ENCODE peak calls at places on chromosomes 11 and 22, in six cellular contexts. Y is GM23338, F is H1, O is GM12878, U is HepG2, Q is K562. G is an unnamed sample.

GRCh38 chr11:113894421-113894996 is 10.1 kb upstream of the HTR3B start:
- DNase-seq in Y (no peak), F (no peak), O (no peak), U (no peak), Q (no peak), G (no peak)

GRCh38 chr11:93689166-93689734 is 27.8 kb downstream of the CEP295 start:
- DNase-seq in Y (no peak), F (no peak), O (no peak), U (no peak), Q (no peak), G (no peak)

GRCh38 chr11:110251837-110252236 is 44.6 kb downstream of the RDX start:
- DNase-seq in Y (no peak), F (no peak), O (no peak), U (no peak), Q (no peak), G (no peak)

GRCh38 chr22:26535499-26535898 is 23.2 kb upstream of the TFIP11 start:
- DNase-seq in Y (no peak), F (no peak), O (no peak), U (no peak), Q (no peak), G (no peak)

GRCh38 chr22:49659281-49659923 is 168.3 kb downstream of the BRD1 start:
- DNase-seq in Y (no peak), F (no peak), O (no peak), U (no peak), Q (no peak), G (no peak)

GRCh38 chr11:125078516-125079140 is 15.5 kb downstream of the SLC37A2 start:
- DNase-seq in Y (no peak), F (no peak), O (no peak), U (no peak), Q (no peak), G (no peak)

GRCh38 chr11:19889531-19889930 is 176.9 kb downstream of the NAV2 start:
- DNase-seq in Y (no peak), F (no peak), O (no peak), U (no peak), Q (no peak), G (no peak)

GRCh38 chr11:123806249-123806648 is at the start of gene OR6M1:
- DNase-seq in Y (no peak), F (no peak), O (no peak), U (no peak), Q (no peak), G (no peak)

GRCh38 chr11:94007426-94007825 is 13.7 kb upstream of the HEPHL1 start:
- DNase-seq in Y (no peak), F (no peak), O (no peak), U (no peak), Q (no peak), G (no peak)

GRCh38 chr11:44066732-44067131 is 662 bp downstream of the ACCS start:
- DNase-seq in Y (no peak), F (no peak), O (no peak), U (no peak), Q (peak; percentile 30), G (no peak)

GRCh38 chr22:21621891-21622623 is 7.8 kb downstream of the YDJC start:
- DNase-seq in Y (no peak), F (no peak), O (no peak), U (no peak), Q (no peak), G (no peak)

GRCh38 chr11:121479839-121480238 is 27.1 kb upstream of the SORL1-AS1 start:
- DNase-seq in Y (no peak), F (no peak), O (no peak), U (no peak), Q (no peak), G (peak; percentile 39)

GRCh38 chr11:84969103-84969502 is 658.0 kb downstream of the DLG2 start:
- DNase-seq in Y (no peak), F (no peak), O (no peak), U (no peak), Q (no peak), G (no peak)

GRCh38 chr11:40384991-40385390 is 1074.5 kb downstream of the LRRC4C start:
- DNase-seq in Y (no peak), F (no peak), O (no peak), U (no peak), Q (no peak), G (no peak)

GRCh38 chr22:48736593-48737460 is 1090.8 kb downstream of the BRD1 start:
- DNase-seq in Y (no peak), F (no peak), O (no peak), U (no peak), Q (no peak), G (no peak)

GRCh38 chr11:67268684-67269268 is 2.5 kb downstream of the GRK2 start:
- DNase-seq in Y (no peak), F (no peak), O (no peak), U (no peak), Q (no peak), G (no peak)

GRCh38 chr11:2898366-2899079 is 12.9 kb upstream of the CDKN1C start:
- DNase-seq in Y (no peak), F (no peak), O (no peak), U (peak; percentile 17), Q (peak; percentile 44), G (no peak)
- TF ChIP-seq CREB1 in Y (no peak), F (no peak), O (no peak), U (no peak), Q (no peak), G (no peak)

GRCh38 chr11:86183694-86184093 is 60.9 kb upstream of the EED start:
- DNase-seq in Y (no peak), F (no peak), O (no peak), U (no peak), Q (peak; percentile 70), G (no peak)
- TF ChIP-seq CREB1 in Y (no peak), F (no peak), O (no peak), U (no peak), Q (no peak), G (no peak)

DNA sequence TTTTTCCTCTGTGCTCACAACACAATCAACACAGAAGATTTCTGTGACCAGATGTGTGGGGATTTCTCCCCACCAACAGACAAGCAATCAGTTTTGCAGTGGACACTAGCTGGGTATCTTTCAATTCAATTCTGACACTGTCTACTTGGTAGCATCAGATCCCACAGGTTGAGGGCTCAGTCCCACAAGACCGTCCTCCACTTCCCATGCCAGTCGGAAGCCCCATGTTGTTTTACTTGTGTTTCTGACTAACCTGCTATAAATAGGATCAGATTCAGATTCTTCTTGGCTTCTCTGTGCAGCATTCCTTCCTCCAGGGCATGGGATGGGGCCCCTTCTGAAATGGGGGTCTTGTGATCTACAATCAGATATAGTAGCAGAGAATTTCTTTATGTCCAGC is 19.6 kb downstream of the ACER3 start:
- DNase-seq in Y (no peak), F (no peak), O (no peak), U (no peak), Q (no peak), G (no peak)
- TF ChIP-seq CREB1 in Y (no peak), F (no peak), O (no peak), U (no peak), Q (no peak), G (no peak)

DNA sequence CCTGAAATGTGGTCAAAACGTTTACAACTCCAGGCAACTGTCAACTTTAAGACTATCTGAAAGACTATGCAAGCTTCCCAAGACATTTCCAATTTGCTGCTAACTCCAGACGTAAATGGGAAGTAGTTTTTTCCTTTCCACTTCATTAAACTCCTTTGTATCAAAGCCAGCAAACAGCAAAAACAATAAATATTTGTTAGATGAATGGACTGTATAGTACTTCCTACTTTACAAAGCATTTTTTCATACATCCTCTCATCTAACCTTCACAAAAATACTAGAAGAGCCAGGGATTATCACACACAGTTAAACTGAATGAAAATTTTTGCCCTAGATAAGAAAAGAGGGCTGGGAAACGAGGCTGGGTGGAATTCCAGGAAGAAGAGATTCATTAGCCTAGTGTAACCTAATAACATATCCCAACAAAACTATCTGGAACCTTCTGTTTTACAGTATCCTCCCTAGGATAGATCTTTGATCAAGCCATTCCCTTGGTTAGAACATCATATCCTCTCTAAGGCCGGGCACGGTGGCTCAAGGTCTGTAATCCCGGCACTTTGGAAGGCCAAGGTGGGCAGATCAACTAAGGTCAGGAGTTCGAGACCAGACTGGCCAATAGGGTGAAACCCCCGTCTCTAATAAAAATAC is 10.4 kb downstream of the NUP98 start:
- DNase-seq in Y (no peak), F (no peak), O (no peak), U (no peak), Q (no peak), G (no peak)
- TF ChIP-seq CREB1 in Y (no peak), F (no peak), O (no peak), U (no peak), Q (no peak), G (no peak)

DNA sequence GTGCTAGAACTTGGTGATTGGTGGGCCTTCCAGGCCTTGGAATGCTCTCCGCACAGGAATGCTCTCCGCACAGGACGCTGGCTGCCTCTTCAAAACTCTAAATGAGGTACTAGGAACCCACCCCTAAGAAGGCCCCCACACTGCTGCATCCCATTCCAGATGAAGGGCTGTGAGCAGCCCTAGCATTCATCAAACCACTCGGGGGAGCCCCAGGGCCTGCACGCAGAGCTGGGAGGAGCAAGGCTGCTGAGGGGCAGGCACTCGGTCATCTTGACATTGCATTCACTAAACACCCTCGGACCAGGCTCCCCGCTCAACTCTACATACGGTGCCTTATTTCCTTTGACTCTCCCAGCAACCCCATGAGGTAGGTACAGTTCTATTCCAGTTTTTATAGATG is 49.2 kb upstream of the EMID1 start:
- DNase-seq in Y (peak; percentile 82), F (peak; percentile 68), O (no peak), U (peak; percentile 20), Q (peak; percentile 24), G (peak; percentile 69)
- TF ChIP-seq CREB1 in Y (no peak), F (no peak), O (no peak), U (no peak), Q (no peak), G (no peak)

GRCh38 chr11:78803995-78804394 is 229.3 kb upstream of the NARS2 start:
- DNase-seq in Y (no peak), F (no peak), O (no peak), U (no peak), Q (no peak), G (no peak)

GRCh38 chr11:78808903-78809302 is 234.2 kb upstream of the NARS2 start:
- DNase-seq in Y (no peak), F (no peak), O (no peak), U (no peak), Q (no peak), G (no peak)

GRCh38 chr11:78809931-78810481 is 235.3 kb upstream of the NARS2 start:
- DNase-seq in Y (no peak), F (no peak), O (no peak), U (no peak), Q (no peak), G (no peak)

GRCh38 chr11:78807351-78807750 is 232.7 kb upstream of the NARS2 start:
- DNase-seq in Y (no peak), F (no peak), O (no peak), U (no peak), Q (no peak), G (no peak)

GRCh38 chr11:78806214-78807004 is 231.7 kb upstream of the NARS2 start:
- DNase-seq in Y (no peak), F (no peak), O (no peak), U (no peak), Q (no peak), G (no peak)
- TF ChIP-seq CREB1 in Y (no peak), F (no peak), O (no peak), U (no peak), Q (no peak), G (no peak)

G was measured in WTC11.